ENCODE peak calls at places on chromosome 17, in nine cellular contexts. F, Z, C, T, X, K, G, W and O are unnamed samples. For H3K4me1, the result is how much of the 10 kb centered on the place peaks cover.

GRCh38 chr17:67186782-67187181 is 58.2 kb downstream of the HELZ start:
- DNase-seq in F (no peak), Z (no peak), C (no peak), T (no peak), X (no peak), K (no peak), G (no peak), W (no peak), O (no peak)

GRCh38 chr17:76538941-76539340 is 903 bp upstream of the PRCD start:
- DNase-seq in F (no peak), Z (no peak), C (no peak), T (no peak), X (peak), K (no peak), G (no peak), W (no peak), O (no peak)

GRCh38 chr17:77331161-77331864 is 190.5 kb downstream of the SEC14L1 start:
- DNase-seq in F (peak), Z (peak), C (peak), T (peak), X (peak), K (peak), G (peak), W (peak), O (peak)

GRCh38 chr17:79988163-79988971 is 47.3 kb downstream of the TBC1D16 start:
- DNase-seq in F (peak), Z (peak), C (no peak), T (peak), X (no peak), K (no peak), G (no peak), W (peak), O (no peak)

GRCh38 chr17:79518330-79519151 is 92.3 kb downstream of the RBFOX3 start:
- DNase-seq in F (no peak), Z (no peak), C (no peak), T (no peak), X (no peak), K (no peak), G (no peak), W (no peak), O (no peak)

GRCh38 chr17:51152766-51153209 is 571 bp upstream of the NME1 start:
- DNase-seq in F (no peak), Z (no peak), C (no peak), T (peak), X (no peak), K (no peak), G (no peak), W (peak), O (no peak)

GRCh38 chr17:11598274-11599221 is at the start of gene DNAH9:
- DNase-seq in F (peak), Z (peak), C (peak), T (peak), X (peak), K (peak), G (peak), W (peak), O (no peak)

GRCh38 chr17:73420897-73421296 is 109.1 kb upstream of the CDC42EP4 start:
- DNase-seq in F (no peak), Z (no peak), C (no peak), T (peak), X (no peak), K (no peak), G (no peak), W (no peak), O (no peak)

GRCh38 chr17:45046536-45047125 is 4.8 kb downstream of the DCAKD start:
- DNase-seq in F (no peak), Z (no peak), C (no peak), T (peak), X (no peak), K (no peak), G (no peak), W (no peak), O (no peak)

GRCh38 chr17:74016504-74016903 is 187.0 kb upstream of the RPL38 start:
- DNase-seq in F (no peak), Z (no peak), C (no peak), T (no peak), X (no peak), K (no peak), G (no peak), W (no peak), O (no peak)

GRCh38 chr17:7862692-7863437 is 5.1 kb downstream of the CYB5D1 start:
- DNase-seq in F (peak), Z (no peak), C (no peak), T (peak), X (peak), K (peak), G (peak), W (peak), O (peak)

GRCh38 chr17:64707077-64707591 is 45.0 kb upstream of the SMURF2 start:
- DNase-seq in F (peak), Z (peak), C (peak), T (peak), X (peak), K (peak), G (peak), W (peak), O (no peak)

GRCh38 chr17:79970576-79971068 is 65.0 kb downstream of the TBC1D16 start:
- DNase-seq in F (peak), Z (peak), C (no peak), T (peak), X (peak), K (peak), G (no peak), W (peak), O (peak)

GRCh38 chr17:34817252-34817651 is 144.0 kb downstream of the CCT6B start:
- DNase-seq in F (no peak), Z (no peak), C (no peak), T (no peak), X (no peak), K (no peak), G (no peak), W (no peak), O (no peak)
- H3K4me1 ChIP-seq in F (under half), Z (under half), C (under half), T (under half), X (under half), K (under half), G (under half), W (under half), O (under half)

DNA sequence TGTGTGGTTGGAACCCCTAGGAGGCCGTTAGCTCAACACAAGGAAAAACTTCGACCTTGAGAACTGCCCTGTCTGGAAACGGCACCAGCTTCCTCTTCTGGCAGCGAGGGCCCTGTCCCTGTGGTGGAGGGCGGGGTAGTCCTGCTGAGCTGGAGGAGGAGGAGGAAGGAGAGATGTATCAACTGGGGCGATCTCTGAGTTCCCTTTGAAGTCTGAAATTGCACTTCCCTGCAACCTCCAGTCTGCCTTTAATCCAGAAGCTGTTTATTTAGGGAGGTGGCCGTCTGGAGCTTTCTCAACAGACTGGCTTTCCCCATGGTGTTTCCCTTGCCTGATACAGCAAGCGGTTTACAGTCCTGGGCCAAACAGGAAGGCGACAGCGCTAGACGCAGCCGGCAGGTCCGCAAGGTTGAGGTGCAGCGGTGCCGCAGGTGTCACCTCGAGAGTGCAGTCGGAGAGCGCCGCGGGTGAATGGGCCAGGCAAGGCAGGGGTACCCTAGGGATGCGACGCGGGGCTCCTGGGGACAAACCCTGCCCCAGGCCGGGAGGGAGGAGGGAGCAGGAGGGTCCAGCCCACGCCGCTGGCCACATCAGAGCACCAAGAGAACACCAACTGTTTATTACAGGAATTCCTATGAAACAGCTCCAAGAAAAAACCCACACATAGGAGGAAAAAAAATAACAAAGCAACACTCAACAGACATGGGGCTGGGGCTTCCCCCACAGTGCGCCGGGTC is 11.3 kb upstream of the MRPS23 start:
- DNase-seq in F (peak), Z (peak), C (peak), T (peak), X (peak), K (peak), G (no peak), W (peak), O (peak)
- H3K27ac ChIP-seq in F (peak), Z (peak), C (peak), T (peak), X (peak), K (peak), G (peak), W (peak), O (no peak)

GRCh38 chr17:69605571-69605970 is 191.1 kb downstream of the MAP2K6 start:
- DNase-seq in F (no peak), Z (no peak), C (no peak), T (no peak), X (no peak), K (no peak), G (no peak), W (no peak), O (no peak)
- H3K4me1 ChIP-seq in F (under half), Z (under half), C (under half), T (under half), X (under half), K (under half), G (under half), W (under half), O (under half)

DNA sequence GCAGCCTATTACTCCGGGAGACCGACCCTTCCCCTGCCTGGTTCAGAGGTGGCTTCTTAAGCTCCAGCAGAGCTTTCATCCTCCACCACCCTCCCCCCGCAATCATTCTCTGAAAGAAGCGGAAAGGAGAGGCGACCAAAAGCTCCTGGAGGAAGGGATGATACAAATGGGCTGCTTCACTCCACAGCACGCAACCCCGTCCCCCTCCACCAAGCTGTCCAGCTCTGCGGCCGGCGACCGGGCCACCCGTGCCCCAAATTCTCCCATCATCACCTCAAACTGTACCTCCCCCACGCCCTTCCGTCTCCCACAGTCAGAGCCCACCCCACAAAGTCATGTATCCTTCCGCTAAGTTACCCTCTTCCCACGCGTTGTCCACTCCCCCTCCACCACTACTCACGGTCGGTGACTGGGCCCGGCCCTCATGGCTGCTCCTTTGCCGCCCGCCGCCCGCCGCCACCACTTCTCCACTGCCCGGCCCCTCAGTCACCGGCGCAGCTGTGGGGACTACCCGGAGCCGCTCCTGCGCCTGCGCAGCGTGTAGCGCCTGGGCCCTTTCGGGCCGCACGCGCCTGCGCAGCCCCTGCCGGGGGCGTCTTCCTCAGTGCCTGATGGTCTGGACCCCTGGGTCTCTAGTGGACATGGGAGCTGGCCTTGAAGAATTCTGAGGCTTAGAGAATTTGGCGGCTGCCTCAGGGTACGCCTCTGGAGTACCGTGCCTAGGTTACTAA is at the start of gene FAM222B:
- DNase-seq in F (peak), Z (peak), C (peak), T (peak), X (peak), K (peak), G (peak), W (peak), O (peak)
- H3K27ac ChIP-seq in F (no peak), Z (peak), C (peak), T (peak), X (peak), K (peak), G (peak), W (peak), O (peak)

DNA sequence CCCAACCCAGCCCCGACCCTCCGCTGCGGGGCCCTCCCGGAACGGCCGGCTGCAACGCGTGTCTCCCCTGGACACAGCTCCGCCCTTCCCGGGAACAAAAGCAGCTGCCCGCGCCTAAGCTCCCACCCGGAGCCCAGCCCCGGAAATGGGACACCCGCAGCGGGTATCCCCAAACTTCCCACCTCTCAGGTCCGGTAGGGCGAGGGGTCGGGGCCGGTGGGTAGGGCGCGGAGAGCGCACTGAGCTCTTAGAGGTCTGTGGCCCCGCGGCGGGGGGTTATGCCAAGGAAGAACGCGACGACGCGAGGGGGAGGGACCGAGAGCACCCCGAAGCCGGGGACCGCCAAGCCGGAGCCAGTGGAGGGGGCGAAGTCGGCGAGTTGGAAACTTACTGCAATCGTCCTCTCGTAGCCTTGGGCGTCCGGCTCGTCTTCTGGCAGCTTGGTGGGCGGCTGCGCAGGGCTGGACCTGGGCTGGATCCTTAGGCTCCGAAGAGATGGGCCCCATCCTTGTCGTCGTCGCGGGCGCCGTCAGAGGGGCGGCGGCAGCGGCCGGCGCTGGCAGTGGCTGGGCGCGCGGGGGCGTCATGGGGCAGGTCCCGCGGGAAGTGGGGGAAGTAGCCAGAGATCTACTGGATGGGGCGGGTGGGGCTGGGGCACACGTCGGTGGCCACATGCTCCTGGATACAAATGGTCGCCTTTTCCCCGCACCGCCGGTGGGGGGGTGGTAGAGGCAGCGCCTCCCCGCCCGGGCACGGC is 6.9 kb downstream of the USP6 start:
- DNase-seq in F (no peak), Z (peak), C (no peak), T (no peak), X (no peak), K (no peak), G (peak), W (no peak), O (no peak)
- H3K4me1 ChIP-seq in F (under half), Z (under half), C (under half), T (under half), X (under half), K (under half), G (under half), W (under half), O (under half)

DNA sequence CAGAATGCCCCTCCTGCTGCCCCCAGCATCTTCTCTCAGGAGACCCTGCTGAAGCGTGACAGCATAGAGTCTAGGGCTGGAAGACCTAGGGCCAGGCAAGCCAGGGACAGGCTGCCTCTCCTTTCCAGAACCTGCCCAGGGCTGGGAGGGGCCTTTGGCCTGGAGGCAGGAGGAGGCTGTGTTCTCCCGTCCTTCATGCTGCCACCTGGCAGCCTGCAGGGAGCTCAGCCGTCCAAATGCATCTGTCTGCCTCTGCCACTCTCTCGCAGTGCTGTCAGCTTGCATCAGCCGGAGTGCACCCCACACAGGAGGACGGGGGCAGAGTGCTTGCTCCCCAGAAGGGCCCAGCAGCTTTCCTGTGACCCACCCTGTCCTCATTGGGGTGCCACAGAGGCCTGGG is 31.3 kb downstream of the ARHGAP23 start:
- DNase-seq in F (no peak), Z (peak), C (no peak), T (no peak), X (peak), K (no peak), G (no peak), W (no peak), O (no peak)
- H3K27ac ChIP-seq in F (no peak), Z (no peak), C (no peak), T (no peak), X (peak), K (no peak), G (peak), W (no peak), O (no peak)

GRCh38 chr17:82327757-82328140 is 5.8 kb downstream of the SECTM1 start:
- DNase-seq in F (no peak), Z (no peak), C (no peak), T (no peak), X (no peak), K (no peak), G (no peak), W (no peak), O (no peak)

GRCh38 chr17:82328994-82329507 is 4.5 kb downstream of the SECTM1 start:
- DNase-seq in F (no peak), Z (no peak), C (no peak), T (no peak), X (no peak), K (no peak), G (no peak), W (no peak), O (no peak)

GRCh38 chr17:82329683-82330321 is 3.8 kb downstream of the SECTM1 start:
- DNase-seq in F (no peak), Z (no peak), C (no peak), T (no peak), X (no peak), K (no peak), G (no peak), W (no peak), O (no peak)

GRCh38 chr17:82327289-82327688 is 6.3 kb downstream of the SECTM1 start:
- DNase-seq in F (no peak), Z (no peak), C (no peak), T (no peak), X (no peak), K (no peak), G (no peak), W (no peak), O (no peak)

DNA sequence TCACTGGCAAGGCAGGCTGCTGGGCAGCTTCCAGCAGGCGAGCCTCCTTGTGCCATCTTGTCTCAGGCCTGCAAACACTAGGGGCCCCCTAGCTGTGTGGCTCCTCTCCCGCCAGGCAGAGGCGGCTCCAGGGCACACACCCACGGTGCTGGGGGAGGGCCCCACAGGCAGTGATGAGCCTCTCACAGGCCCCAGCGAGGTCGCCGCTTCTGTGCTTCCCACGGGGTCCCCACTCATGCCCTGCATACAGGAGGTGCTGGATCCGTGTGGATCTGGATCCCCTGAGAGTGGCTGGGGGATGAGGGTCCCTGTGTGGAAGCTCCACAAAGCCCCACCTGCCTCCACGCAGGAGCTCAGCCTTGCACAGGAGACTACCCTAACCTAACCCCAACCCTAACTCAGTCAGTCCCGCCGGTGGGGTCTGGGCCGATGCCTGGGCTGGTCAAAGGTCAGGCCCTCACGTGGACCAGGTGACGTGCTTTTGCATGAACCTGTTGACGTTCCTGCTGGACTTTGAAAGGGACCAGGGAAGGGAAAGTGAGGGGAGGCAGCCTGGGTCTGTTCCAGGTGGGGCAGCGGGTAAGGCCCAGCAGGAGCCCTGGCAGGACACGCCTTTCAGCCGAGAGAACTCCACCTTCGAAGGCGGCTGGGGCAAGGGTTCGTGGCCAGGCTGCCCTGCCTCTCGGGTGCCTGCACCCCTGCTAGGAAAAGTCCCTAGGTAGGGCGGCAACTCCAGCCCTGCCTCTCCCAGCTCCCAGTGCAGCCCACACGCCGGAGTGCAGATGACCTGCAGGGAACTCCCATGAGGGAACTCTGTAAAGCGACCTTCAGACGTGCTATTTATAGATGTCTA is 5.2 kb downstream of the SECTM1 start:
- DNase-seq in F (no peak), Z (peak), C (no peak), T (no peak), X (no peak), K (no peak), G (no peak), W (peak), O (no peak)
- H3K4me1 ChIP-seq in F (under half), Z (half or more), C (under half), T (under half), X (under half), K (half or more), G (under half), W (under half), O (under half)

GRCh38 chr17:17921192-17922082 is 50.8 kb downstream of the TOM1L2 start:
- DNase-seq in F (peak), Z (no peak), C (no peak), T (peak), X (no peak), K (no peak), G (no peak), W (no peak), O (no peak)
- H3K27ac ChIP-seq in F (peak), Z (peak), C (peak), T (peak), X (peak), K (peak), G (peak), W (peak), O (no peak)